ENCODE peak calls at places on chromosomes 5 and 9, in seven cellular contexts. I is sigmoid colon; Y is GM06990; D is CD8-positive, alpha-beta T cell; V is IMR-90; B is cardiac fibroblast; F is fibroblast of lung. J is an unnamed sample.
A peak's percentile ranks its signal among the peaks of the same experiment; 100 is the strongest.

GRCh38 chr5:180027449-180028089 is 44.0 kb downstream of the RNF130 start:
- DNase-seq in D (no peak), B (no peak), Y (no peak), V (no peak), I (no peak), F (no peak), J (no peak)

GRCh38 chr5:62256161-62257017 is 49.6 kb upstream of the KIF2A start:
- DNase-seq in B (peak; percentile 24), I (no peak), F (peak; percentile 12), Y (no peak), D (peak; percentile 2), V (no peak), J (no peak)

GRCh38 chr9:114592356-114592755 is 4.8 kb downstream of the ATP6V1G1 start:
- DNase-seq in I (no peak), D (peak; percentile 51), B (peak; percentile 26), Y (no peak), V (peak; percentile 49), F (peak; percentile 32), J (no peak)

GRCh38 chr9:76086521-76086920 is 196.0 kb downstream of the PCSK5 start:
- DNase-seq in F (no peak), Y (no peak), I (no peak), B (peak; percentile 14), V (peak; percentile 26), D (no peak), J (no peak)

GRCh38 chr5:147483197-147483790 is 26.6 kb downstream of the DPYSL3 start:
- DNase-seq in D (no peak), F (peak; percentile 70), V (peak; percentile 48), I (no peak), B (no peak), Y (no peak), J (no peak)

GRCh38 chr9:98135938-98136337 is 16.9 kb upstream of the TRIM14 start:
- DNase-seq in D (no peak), F (no peak), V (no peak), I (peak; percentile 26), Y (no peak), B (no peak), J (no peak)

GRCh38 chr5:177453852-177454396 is 7.3 kb downstream of the PRR7 start:
- DNase-seq in Y (no peak), F (peak; percentile 23), I (peak; percentile 79), B (peak; percentile 45), V (no peak), D (no peak), J (no peak)

GRCh38 chr5:68216737-68217231 is 1.2 kb downstream of the PIK3R1 start:
- DNase-seq in B (peak; percentile 22), I (no peak), V (peak; percentile 27), D (no peak), F (peak; percentile 34), Y (no peak), J (no peak)

GRCh38 chr5:173925449-173926071 is 37.4 kb downstream of the CPEB4 start:
- DNase-seq in D (peak; percentile 18), V (peak; percentile 57), B (peak; percentile 61), I (no peak), Y (no peak), F (peak; percentile 36), J (peak; percentile 25)

GRCh38 chr5:431001-431710 is 11.8 kb upstream of the EXOC3 start:
- DNase-seq in D (peak; percentile 10), B (peak; percentile 59), F (no peak), Y (peak; percentile 58), I (peak; percentile 54), V (peak; percentile 48), J (peak; percentile 30)

GRCh38 chr5:31626156-31626555 is 12.8 kb upstream of the PDZD2 start:
- DNase-seq in F (no peak), D (no peak), B (no peak), I (no peak), Y (no peak), V (no peak), J (no peak)

GRCh38 chr5:172534229-172535169 is 80.2 kb upstream of the SH3PXD2B start:
- DNase-seq in B (no peak), F (peak; percentile 18), I (peak; percentile 69), D (no peak), V (no peak), Y (no peak), J (no peak)

GRCh38 chr5:101843055-101843454 is 453.0 kb downstream of the SLCO4C1 start:
- DNase-seq in Y (no peak), B (no peak), V (no peak), D (no peak), F (no peak), I (no peak), J (no peak)

GRCh38 chr5:65480306-65480865 is 1.3 kb downstream of the ADAMTS6 start:
- DNase-seq in I (peak; percentile 96), F (peak; percentile 87), B (peak; percentile 87), V (peak; percentile 93), D (no peak), Y (peak; percentile 41), J (no peak)

DNA sequence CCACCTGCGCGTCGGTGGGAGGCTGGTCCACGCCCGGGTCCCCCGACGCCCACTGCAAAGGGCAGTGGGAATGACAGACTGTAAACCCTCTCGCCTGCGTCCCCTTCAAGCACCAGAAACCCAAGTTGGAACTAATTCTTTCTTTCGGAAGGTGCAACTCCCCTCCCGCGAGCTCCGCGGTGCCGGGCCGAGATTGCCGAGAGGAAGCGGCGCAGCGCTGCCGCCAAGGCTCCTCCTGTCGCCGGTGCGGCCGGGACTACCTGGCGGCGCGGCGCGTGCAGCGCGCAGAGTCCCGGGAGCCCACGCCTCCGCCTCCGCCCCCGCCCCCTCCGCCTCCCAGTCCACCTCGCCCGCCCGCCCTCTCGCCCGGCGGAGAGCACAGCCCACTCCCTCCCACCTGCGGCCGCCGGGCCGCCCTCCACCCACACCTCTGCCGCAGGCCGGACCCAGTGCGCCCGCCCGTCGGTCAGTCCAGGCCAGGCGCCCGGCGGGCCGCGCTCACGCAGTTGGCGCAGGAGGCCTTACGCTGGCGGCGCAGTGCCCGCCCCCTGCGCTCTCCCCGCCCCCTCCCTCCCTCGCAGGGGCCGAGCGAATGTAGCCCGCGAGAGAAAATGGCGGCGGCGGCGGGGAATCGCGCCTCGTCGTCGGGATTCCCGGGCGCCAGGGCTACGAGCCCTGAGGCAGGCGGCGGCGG is at the start of gene MAP3K1:
- DNase-seq in V (peak; percentile 60), Y (peak; percentile 88), D (peak; percentile 76), B (peak; percentile 76), F (peak; percentile 60), I (peak; percentile 81), J (no peak)
- TF ChIP-seq CTCF in V (no peak), Y (peak; percentile 33), D (no peak), B (no peak), F (no peak), I (no peak), J (no peak)

DNA sequence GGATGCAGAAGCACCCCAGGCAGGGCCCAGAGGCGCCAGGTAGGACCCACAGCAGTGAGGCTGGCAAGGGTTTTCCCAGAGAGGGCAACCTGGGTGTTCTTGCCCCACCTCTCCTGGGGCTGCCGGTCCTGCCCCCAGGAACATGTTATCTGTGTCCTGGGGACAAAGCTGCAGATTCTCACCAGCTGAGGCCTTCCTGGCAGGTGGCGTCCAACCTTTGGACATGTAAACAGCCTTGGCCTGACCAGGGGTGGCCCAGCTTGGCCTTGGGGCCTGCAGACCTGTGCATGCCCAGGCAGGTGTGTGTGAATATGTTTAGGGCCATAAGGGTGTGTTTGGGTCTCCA is 101.8 kb upstream of the LARP1 start:
- DNase-seq in V (no peak), I (no peak), F (no peak), B (no peak), D (no peak), Y (no peak), J (no peak)
- TF ChIP-seq CTCF in V (no peak), I (no peak), F (no peak), B (no peak), D (no peak), Y (no peak), J (no peak)

DNA sequence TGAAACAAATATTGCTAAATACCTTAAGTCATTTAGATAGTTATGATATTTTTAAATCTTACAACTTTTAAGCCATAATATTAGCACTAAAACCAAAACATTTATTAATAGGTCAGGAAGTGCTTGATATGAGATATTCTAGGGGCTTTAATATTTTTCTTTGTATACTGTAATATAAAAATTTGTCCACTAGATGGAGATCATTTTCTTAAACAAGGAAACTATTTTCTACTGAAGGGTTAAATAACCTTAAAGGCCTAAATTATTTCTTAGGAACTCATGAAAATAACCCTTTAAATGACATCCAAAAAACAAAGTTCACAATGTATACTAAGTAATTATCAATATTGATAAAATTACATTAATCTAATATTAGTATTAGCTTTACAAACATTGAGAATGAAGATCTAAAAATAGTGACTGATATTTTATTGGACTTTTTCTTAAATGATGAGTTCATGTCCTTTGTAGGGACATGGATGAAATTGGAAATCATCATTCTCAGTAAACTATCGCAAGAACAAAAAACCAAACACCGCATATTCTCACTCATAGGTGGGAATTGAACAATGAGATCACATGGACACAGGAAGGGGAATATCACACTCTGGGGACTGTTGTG is 635.7 kb downstream of the RAB3C start:
- DNase-seq in I (no peak), Y (no peak), V (peak; percentile 3), B (peak; percentile 35), F (no peak), D (no peak), J (no peak)
- TF ChIP-seq CTCF in I (peak; percentile 52), Y (peak; percentile 11), V (peak; percentile 35), B (peak; percentile 29), F (peak; percentile 13), D (no peak), J (peak; percentile 8)

GRCh38 chr9:132547436-132547835 is 35.0 kb upstream of the BARHL1 start:
- DNase-seq in V (no peak), D (no peak), F (no peak), I (no peak), Y (no peak), B (no peak), J (no peak)

GRCh38 chr9:132545578-132545977 is 36.8 kb upstream of the BARHL1 start:
- DNase-seq in Y (no peak), F (no peak), D (no peak), V (no peak), I (no peak), B (no peak), J (no peak)

GRCh38 chr9:132547976-132548730 is 34.3 kb upstream of the BARHL1 start:
- DNase-seq in Y (no peak), F (no peak), I (no peak), B (no peak), V (no peak), D (no peak), J (no peak)

GRCh38 chr9:132547052-132547431 is 35.4 kb upstream of the BARHL1 start:
- DNase-seq in V (no peak), I (no peak), F (no peak), D (no peak), Y (no peak), B (no peak), J (no peak)

DNA sequence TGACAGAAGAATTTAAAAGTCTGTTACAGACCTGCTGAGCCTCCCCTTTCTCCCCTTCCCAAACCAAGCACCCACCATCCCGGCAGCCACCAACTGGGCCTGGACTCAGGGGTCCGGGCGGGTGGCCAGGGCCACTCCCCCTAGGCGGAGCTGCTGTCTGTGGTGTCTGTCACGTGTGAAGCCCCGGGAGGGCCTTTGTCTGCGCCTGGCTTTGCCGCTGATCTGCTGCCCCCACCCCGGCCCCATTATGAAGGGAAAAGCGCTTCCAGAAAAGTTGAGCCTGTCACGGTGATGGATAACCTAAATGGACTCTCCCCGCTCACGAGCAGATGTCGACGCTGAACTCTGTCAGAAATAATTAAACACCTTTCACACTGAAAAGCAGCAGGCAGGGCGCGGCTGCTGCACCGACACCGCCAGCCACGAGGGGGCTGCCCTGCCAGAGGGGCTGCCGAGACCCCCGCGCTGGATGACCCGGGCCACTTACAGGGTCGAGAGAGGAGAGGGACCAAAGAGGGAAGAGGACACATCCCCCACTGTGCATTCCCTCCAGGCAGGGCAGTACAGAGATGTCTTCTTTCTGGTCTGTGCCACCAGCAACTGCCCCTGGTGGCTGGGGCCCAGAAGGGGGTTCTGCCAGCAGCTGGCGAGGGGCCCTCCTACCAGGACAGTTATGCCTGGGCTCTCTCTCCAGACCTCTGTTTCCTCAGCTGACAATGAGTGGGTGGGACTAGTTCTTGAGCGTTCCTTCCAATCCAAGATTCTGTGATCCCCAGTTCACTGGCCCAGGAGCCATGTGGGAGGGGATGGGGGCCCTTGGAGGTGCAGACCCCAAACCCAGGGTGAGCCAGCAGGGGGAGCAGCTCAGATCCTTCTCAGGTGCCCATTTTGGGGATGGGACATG is 36.0 kb upstream of the BARHL1 start:
- DNase-seq in V (no peak), Y (no peak), F (peak; percentile 26), I (peak; percentile 74), B (peak; percentile 33), D (no peak), J (no peak)
- TF ChIP-seq CTCF in V (peak; percentile 14), Y (peak; percentile 48), F (peak; percentile 33), I (peak; percentile 30), B (peak; percentile 29), D (no peak), J (peak; percentile 52)

J was measured in GM12864.